ENCODE peak calls at places on chromosomes 16 and 17, in eight cellular contexts. L, Q, H, P, R, N, S and Y are unnamed samples.

GRCh38 chr16:75218256-75219076 is at the start of gene CTRB1:
- DNase-seq in H (peak), Q (no peak), L (no peak), N (peak), S (no peak), R (no peak), P (peak), Y (no peak)

GRCh38 chr17:59746849-59747445 is 39.5 kb downstream of the VMP1 start:
- DNase-seq in H (peak), R (peak), L (peak), N (no peak), P (no peak), Q (no peak), S (peak), Y (peak)

GRCh38 chr17:35094902-35095301 is 24.8 kb downstream of the RAD51D start:
- DNase-seq in Q (no peak), R (no peak), P (no peak), S (peak), L (no peak), N (no peak), H (no peak), Y (no peak)

GRCh38 chr16:3734084-3734757 is 16.9 kb upstream of the TRAP1 start:
- DNase-seq in R (no peak), Q (no peak), S (no peak), L (no peak), P (no peak), N (no peak), H (no peak), Y (no peak)

GRCh38 chr17:37067555-37068111 is 118.9 kb downstream of the AATF start:
- DNase-seq in H (no peak), L (no peak), N (no peak), S (peak), P (no peak), R (no peak), Q (no peak), Y (no peak)

GRCh38 chr17:57097832-57098421 is 12.9 kb downstream of the AKAP1 start:
- DNase-seq in L (no peak), S (peak), P (no peak), Q (no peak), H (no peak), N (peak), R (peak), Y (peak)

GRCh38 chr17:68910256-68910705 is 44.9 kb downstream of the ABCA8 start:
- DNase-seq in R (peak), H (no peak), N (peak), Q (no peak), S (peak), P (peak), L (no peak), Y (peak)

GRCh38 chr17:5443728-5444127 is 4.8 kb upstream of the C1QBP start:
- DNase-seq in N (no peak), Q (no peak), S (no peak), P (no peak), R (no peak), H (no peak), L (no peak), Y (no peak)

GRCh38 chr17:68389041-68389440 is 68.3 kb downstream of the WIPI1 start:
- DNase-seq in Q (no peak), L (no peak), P (no peak), R (no peak), N (no peak), S (no peak), H (no peak), Y (no peak)

GRCh38 chr17:77364941-77365583 is 224.3 kb downstream of the SEC14L1 start:
- DNase-seq in R (no peak), P (no peak), S (no peak), N (no peak), Q (no peak), L (no peak), H (no peak), Y (no peak)

GRCh38 chr16:73965591-73965990 is 331.0 kb upstream of the PSMD7 start:
- DNase-seq in R (no peak), N (no peak), Q (no peak), S (no peak), P (no peak), L (no peak), H (no peak), Y (no peak)

GRCh38 chr17:16924701-16925440 is 47.0 kb downstream of the TNFRSF13B start:
- DNase-seq in L (no peak), H (no peak), R (no peak), N (no peak), S (no peak), Q (no peak), P (no peak), Y (no peak)

GRCh38 chr16:68646948-68647659 is 2.0 kb downstream of the CDH3 start:
- DNase-seq in Q (no peak), H (no peak), P (no peak), N (no peak), L (no peak), R (no peak), S (no peak), Y (no peak)

GRCh38 chr16:70661534-70661917 is 15.2 kb downstream of the IL34 start:
- DNase-seq in N (no peak), R (no peak), L (no peak), Q (no peak), P (no peak), S (no peak), H (no peak), Y (no peak)

GRCh38 chr17:64774888-64775600 is 112.9 kb upstream of the SMURF2 start:
- DNase-seq in P (no peak), Q (no peak), S (no peak), H (no peak), L (no peak), N (no peak), R (no peak), Y (no peak)

GRCh38 chr16:77662241-77662640 is 60.1 kb upstream of the NUDT7 start:
- DNase-seq in R (no peak), N (no peak), Q (no peak), H (no peak), P (no peak), S (no peak), L (no peak), Y (no peak)

GRCh38 chr17:1375615-1376014 is 24.4 kb downstream of the YWHAE start:
- DNase-seq in N (no peak), L (no peak), H (no peak), R (no peak), P (no peak), S (no peak), Q (no peak), Y (no peak)

GRCh38 chr16:71348262-71349085 is 10.0 kb upstream of the CALB2 start:
- DNase-seq in L (no peak), R (no peak), H (no peak), N (no peak), P (no peak), S (no peak), Q (no peak), Y (peak)

GRCh38 chr16:84119368-84119767 is 2.6 kb upstream of the MBTPS1 start:
- DNase-seq in P (no peak), S (no peak), R (no peak), N (no peak), H (no peak), Q (no peak), L (peak), Y (no peak)

GRCh38 chr17:78497115-78497540 is 80.1 kb downstream of the DNAH17 start:
- DNase-seq in P (peak), Q (no peak), R (peak), S (peak), L (peak), H (peak), N (peak), Y (peak)

GRCh38 chr17:75036643-75037268 is 10.0 kb downstream of the ATP5PD start:
- DNase-seq in S (peak), R (no peak), H (no peak), P (no peak), Q (peak), N (peak), L (peak), Y (peak)

GRCh38 chr16:58655215-58655596 is 25.6 kb upstream of the CNOT1 start:
- DNase-seq in S (no peak), Q (no peak), P (no peak), L (no peak), H (no peak), R (no peak), N (no peak), Y (no peak)

GRCh38 chr16:50093607-50094570 is 28.1 kb downstream of the HEATR3 start:
- DNase-seq in L (no peak), N (peak), R (no peak), S (no peak), Q (no peak), H (no peak), P (no peak), Y (peak)

GRCh38 chr17:2797226-2797625 is 988 bp downstream of the RAP1GAP2 start:
- DNase-seq in P (no peak), R (no peak), N (no peak), Q (no peak), S (no peak), H (no peak), L (no peak), Y (peak)

GRCh38 chr17:29613856-29614255 is 8.9 kb downstream of the CORO6 start:
- DNase-seq in N (no peak), P (no peak), Q (no peak), R (no peak), H (no peak), S (no peak), L (no peak), Y (no peak)

GRCh38 chr17:73990290-73990689 is 213.2 kb upstream of the RPL38 start:
- DNase-seq in N (no peak), R (no peak), Q (no peak), P (no peak), S (no peak), H (no peak), L (no peak), Y (no peak)

GRCh38 chr17:44653954-44654353 is 2.3 kb upstream of the MEIOC start:
- DNase-seq in Q (no peak), N (no peak), S (no peak), L (no peak), R (no peak), H (no peak), P (no peak), Y (no peak)

GRCh38 chr17:57675988-57676387 is 69.1 kb downstream of the CCDC182 start:
- DNase-seq in S (no peak), R (peak), L (no peak), P (no peak), N (no peak), H (no peak), Q (no peak), Y (no peak)

GRCh38 chr17:39921323-39921722 is 2.9 kb upstream of the GSDMB start:
- DNase-seq in H (no peak), L (no peak), Q (no peak), R (no peak), P (no peak), N (peak), S (no peak), Y (no peak)

GRCh38 chr17:17685775-17686291 is 4.6 kb downstream of the RAI1 start:
- DNase-seq in L (no peak), H (no peak), N (no peak), R (no peak), Q (no peak), S (peak), P (no peak), Y (no peak)